ENCODE peak calls at places on chromosome 12, in ten cellular contexts. P is heart right ventricle; G is IMR-90; V is stimulated activated CD8-positive, alpha-beta memory T cell treated with anti-CD3 and anti-CD28 coated beads, Interleukin-12 subunit alpha, Interleukin-12 subunit beta, amount 100 ng/mL, for 1 hour; Z is AG20443; J is neuronal stem cell; I is activated T-cell treated with anti-CD3 and anti-CD28 coated beads, Interleukin-2, amount 50 U/mL, for 72 hours; N is posterior cingulate gyrus; Q is endothelial cell; W is iris pigment epithelial cell. S is an unnamed sample.

GRCh38 chr12:1466481-1467260 is 127.7 kb downstream of the FBXL14 start:
- DNase-seq in I (no peak), N (no peak), Z (no peak), W (no peak), P (no peak), V (no peak), J (no peak), Q (no peak), G (no peak), S (no peak)

GRCh38 chr12:77054856-77055255 is 10.5 kb downstream of the E2F7 start:
- DNase-seq in V (no peak), W (no peak), N (no peak), P (no peak), Q (no peak), I (no peak), J (no peak), Z (no peak), G (no peak), S (no peak)

GRCh38 chr12:43728117-43728516 is 30.5 kb downstream of the PUS7L start:
- DNase-seq in W (peak), I (no peak), Q (no peak), J (no peak), N (no peak), V (no peak), G (no peak), Z (no peak), P (no peak), S (no peak)

GRCh38 chr12:66268562-66268961 is 33.7 kb upstream of the HELB start:
- DNase-seq in Z (no peak), V (no peak), I (no peak), J (no peak), W (no peak), G (no peak), Q (no peak), N (no peak), P (no peak), S (no peak)

GRCh38 chr12:58105225-58106119 is 164.1 kb downstream of the ATP23 start:
- DNase-seq in Z (peak), P (no peak), J (no peak), V (no peak), I (no peak), W (peak), Q (no peak), N (no peak), G (peak), S (no peak)

GRCh38 chr12:27919671-27920235 is 52.8 kb downstream of the PTHLH start:
- DNase-seq in V (no peak), G (no peak), J (no peak), W (no peak), Q (no peak), N (peak), Z (no peak), P (no peak), I (no peak), S (no peak)

GRCh38 chr12:66393890-66394289 is 91.6 kb downstream of the HELB start:
- DNase-seq in V (no peak), I (no peak), Z (no peak), P (no peak), G (no peak), W (no peak), Q (no peak), N (no peak), J (no peak), S (no peak)

GRCh38 chr12:17680220-17680619 is 409.8 kb downstream of the RERGL start:
- DNase-seq in W (no peak), J (no peak), I (no peak), Q (no peak), Z (no peak), N (no peak), P (no peak), V (no peak), G (no peak), S (no peak)

GRCh38 chr12:12079291-12079690 is 8.6 kb downstream of the BCL2L14 start:
- DNase-seq in G (peak), I (no peak), P (no peak), J (no peak), N (no peak), V (no peak), Z (peak), Q (no peak), W (peak), S (no peak)

GRCh38 chr12:118103231-118103600 is 595 bp downstream of the VSIG10 start:
- DNase-seq in V (no peak), J (no peak), Z (peak), I (peak), W (peak), N (peak), Q (no peak), G (peak), P (peak), S (no peak)

GRCh38 chr12:112375105-112375504 is 7.1 kb downstream of the HECTD4 start:
- DNase-seq in N (no peak), Q (no peak), V (no peak), P (no peak), Z (no peak), W (peak), G (no peak), I (no peak), J (no peak), S (no peak)

GRCh38 chr12:113713156-113713555 is 241.5 kb upstream of the LHX5 start:
- DNase-seq in J (no peak), P (no peak), I (no peak), W (no peak), N (no peak), Z (no peak), Q (no peak), G (no peak), V (no peak), S (no peak)

GRCh38 chr12:89162704-89163261 is 189.5 kb downstream of the DUSP6 start:
- DNase-seq in P (peak), Z (peak), J (no peak), N (no peak), V (no peak), I (peak), G (peak), W (peak), Q (no peak), S (peak)

GRCh38 chr12:80607361-80608135 is 99.9 kb upstream of the MYF6 start:
- DNase-seq in W (no peak), Q (no peak), N (no peak), I (no peak), Z (no peak), G (no peak), V (no peak), P (no peak), J (no peak), S (no peak)

GRCh38 chr12:95815635-95816212 is 25.2 kb upstream of the NTN4 start:
- DNase-seq in I (no peak), V (no peak), Z (peak), P (no peak), J (no peak), W (peak), N (no peak), Q (no peak), G (peak), S (no peak)

GRCh38 chr12:20220339-20220738 is 148.0 kb upstream of the PDE3A start:
- DNase-seq in P (no peak), I (no peak), N (no peak), J (no peak), W (peak), Q (no peak), G (peak), Z (peak), V (no peak), S (no peak)

GRCh38 chr12:64184216-64184615 is 37.9 kb downstream of the KICS2 start:
- DNase-seq in G (no peak), V (no peak), Z (no peak), Q (no peak), W (no peak), J (no peak), P (no peak), I (no peak), N (no peak), S (no peak)

GRCh38 chr12:92408072-92408900 is 262.6 kb upstream of the BTG1 start:
- DNase-seq in W (peak), V (no peak), P (peak), I (peak), G (no peak), Q (peak), J (no peak), N (no peak), Z (no peak), S (no peak)

GRCh38 chr12:100672075-100672592 is 98.7 kb downstream of the GAS2L3 start:
- DNase-seq in P (no peak), V (no peak), I (peak), Q (peak), Z (peak), J (no peak), W (no peak), G (no peak), N (no peak), S (no peak)

S was measured in C1 segment of cervical spinal cord.